ENCODE peak calls at places on chromosomes 3 and 15, in seven cellular contexts. B is cardiac fibroblast, H is A549, V is K562, K is mucosa of descending colon, Y is colonic mucosa, C is kidney. W is an unnamed sample.

GRCh38 chr3:59873576-59874230 is 823.9 kb upstream of the CFAP20DC start:
- DNase-seq in H (no peak), K (no peak), B (no peak), V (no peak), Y (no peak), C (no peak), W (no peak)

GRCh38 chr3:55718074-55718473 is 231.0 kb upstream of the WNT5A start:
- DNase-seq in Y (no peak), V (no peak), H (no peak), C (no peak), K (no peak), B (no peak), W (no peak)

GRCh38 chr3:147324356-147324755 is 82.0 kb downstream of the ZIC4 start:
- DNase-seq in B (no peak), V (no peak), H (no peak), K (no peak), Y (no peak), C (no peak), W (no peak)

GRCh38 chr3:45690331-45691035 is 1.3 kb downstream of the SACM1L start:
- DNase-seq in K (no peak), H (no peak), B (no peak), C (no peak), V (no peak), Y (no peak), W (no peak)

GRCh38 chr15:70535071-70535954 is 228.0 kb downstream of the UACA start:
- DNase-seq in V (no peak), B (no peak), H (no peak), Y (peak; percentile 12), C (no peak), K (peak; percentile 42), W (no peak)

GRCh38 chr3:84077479-84077878 is 881.3 kb upstream of the CADM2 start:
- DNase-seq in C (no peak), V (no peak), H (no peak), B (no peak), K (no peak), Y (no peak), W (peak; percentile 44)

GRCh38 chr15:62344806-62345539 is 179.9 kb upstream of the C2CD4B start:
- DNase-seq in B (peak; percentile 61), H (peak; percentile 88), K (peak; percentile 73), V (peak; percentile 63), Y (peak; percentile 82), C (no peak), W (peak; percentile 73)

GRCh38 chr3:59818033-59818936 is 768.5 kb upstream of the CFAP20DC start:
- DNase-seq in Y (peak; percentile 78), B (peak; percentile 97), K (peak; percentile 77), C (peak; percentile 82), H (peak; percentile 31), V (peak; percentile 42), W (peak; percentile 96)

GRCh38 chr3:196236169-196236568 is 19.8 kb downstream of the SLC51A start:
- DNase-seq in B (no peak), Y (no peak), V (no peak), C (no peak), H (no peak), K (no peak), W (no peak)

GRCh38 chr3:11588338-11588737 is 55.4 kb downstream of the VGLL4 start:
- DNase-seq in C (no peak), V (no peak), Y (no peak), H (no peak), K (no peak), B (no peak), W (no peak)

GRCh38 chr3:151067158-151067557 is 18.3 kb upstream of the MED12L start:
- DNase-seq in V (no peak), H (no peak), K (no peak), Y (no peak), C (no peak), B (no peak), W (no peak)

GRCh38 chr3:72232777-72233176 is 447.8 kb upstream of the PROK2 start:
- DNase-seq in K (no peak), H (no peak), C (no peak), Y (no peak), B (no peak), V (no peak), W (no peak)

GRCh38 chr15:45254405-45255293 is 2.6 kb downstream of the SLC28A2 start:
- DNase-seq in C (no peak), V (no peak), H (no peak), K (no peak), Y (peak; percentile 38), B (peak; percentile 35), W (peak; percentile 60)

GRCh38 chr15:45251888-45252287 is at the start of gene SLC28A2:
- DNase-seq in K (no peak), Y (peak; percentile 76), B (no peak), H (no peak), V (no peak), C (no peak), W (no peak)

GRCh38 chr15:45249125-45249780 is 2.8 kb upstream of the SLC28A2 start:
- DNase-seq in K (peak; percentile 41), Y (peak; percentile 83), C (no peak), H (no peak), B (no peak), V (no peak), W (no peak)

GRCh38 chr15:45253330-45253729 is 1.3 kb downstream of the SLC28A2 start:
- DNase-seq in V (no peak), H (no peak), B (no peak), K (no peak), Y (peak; percentile 53), C (no peak), W (no peak)
- TF ChIP-seq CTCF in V (no peak), H (no peak), B (no peak), K (no peak), Y (no peak), C (no peak), W (peak; percentile 24)

DNA sequence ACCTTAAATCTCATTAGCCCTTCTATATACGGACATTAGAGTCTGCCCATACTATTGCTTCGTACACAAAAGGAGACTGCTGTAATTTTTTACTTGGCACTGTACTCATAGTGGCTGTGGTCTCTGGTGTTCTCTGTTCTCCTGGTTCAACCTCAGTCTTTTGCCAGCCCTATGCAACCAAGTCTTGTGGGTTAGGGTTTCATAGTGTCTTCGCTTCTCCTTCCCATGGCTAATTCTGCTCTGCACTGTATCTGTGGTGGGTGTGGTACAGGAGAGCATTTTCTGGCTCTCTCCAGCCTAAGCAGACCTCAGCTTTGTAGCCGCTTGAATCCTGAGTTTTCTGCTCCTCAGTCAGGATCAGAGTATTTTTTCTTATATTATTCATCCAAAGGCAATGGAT is 981.2 kb downstream of the SQOR start:
- DNase-seq in B (no peak), K (no peak), V (no peak), C (no peak), Y (no peak), H (no peak), W (no peak)
- H3K4me3 ChIP-seq in B (no peak overlapping the region), K (no peak overlapping the region), V (no peak overlapping the region), C (no peak overlapping the region), Y (no peak overlapping the region), H (no peak overlapping the region), W (no peak overlapping the region)

GRCh38 chr3:109363634-109364033 is 26.3 kb upstream of the DPPA4 start:
- DNase-seq in K (no peak), C (no peak), H (no peak), V (no peak), Y (no peak), B (no peak), W (no peak)

GRCh38 chr3:109373933-109374332 is 36.6 kb upstream of the DPPA4 start:
- DNase-seq in Y (no peak), K (no peak), C (no peak), H (no peak), B (no peak), V (no peak), W (no peak)

GRCh38 chr3:109364088-109364487 is 26.7 kb upstream of the DPPA4 start:
- DNase-seq in C (no peak), Y (no peak), H (no peak), K (no peak), B (no peak), V (no peak), W (no peak)

GRCh38 chr3:109372639-109373038 is 35.3 kb upstream of the DPPA4 start:
- DNase-seq in V (no peak), C (no peak), B (no peak), Y (no peak), K (no peak), H (no peak), W (no peak)

DNA sequence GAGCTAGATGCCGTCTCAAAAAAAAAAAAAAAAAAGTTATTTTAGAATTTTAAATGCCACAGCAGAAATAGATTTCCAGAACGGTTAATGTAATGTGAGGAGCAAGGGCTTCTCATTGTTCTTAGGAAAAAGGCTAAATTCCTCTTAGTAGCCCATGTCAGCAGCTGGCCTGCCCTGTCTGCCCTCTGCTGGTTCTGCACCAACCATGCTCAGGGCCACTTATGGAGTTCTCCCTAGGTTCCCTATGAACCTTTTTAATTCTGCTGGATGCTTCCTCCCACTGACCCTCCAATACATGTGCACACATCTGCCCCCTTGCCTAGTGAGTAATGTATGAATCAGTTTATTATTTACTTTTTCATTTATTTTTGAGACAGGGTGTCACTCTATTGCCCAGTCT is 32.2 kb upstream of the DPPA4 start:
- DNase-seq in B (no peak), K (no peak), C (no peak), V (no peak), H (no peak), Y (no peak), W (no peak)
- TF ChIP-seq CTCF in B (no peak), K (no peak), C (peak; percentile 23), V (no peak), H (peak; percentile 19), Y (no peak), W (no peak)

GRCh38 chr15:67836477-67836876 is 3.4 kb downstream of the RNU6-1 start:
- DNase-seq in C (peak; percentile 71), V (peak; percentile 62), K (peak; percentile 62), H (peak; percentile 89), B (peak; percentile 62), Y (peak; percentile 52), W (peak; percentile 44)

GRCh38 chr15:67836134-67836455 is 3.8 kb downstream of the RNU6-1 start:
- DNase-seq in K (no peak), C (no peak), H (no peak), Y (no peak), B (no peak), V (no peak), W (no peak)

GRCh38 chr15:67834249-67834592 is 5.6 kb downstream of the RNU6-1 start:
- DNase-seq in Y (no peak), C (no peak), V (no peak), H (no peak), K (no peak), B (no peak), W (no peak)

GRCh38 chr15:67834593-67835348 is 5.1 kb downstream of the RNU6-1 start:
- DNase-seq in V (no peak), K (no peak), Y (no peak), H (no peak), B (no peak), C (peak; percentile 78), W (no peak)

DNA sequence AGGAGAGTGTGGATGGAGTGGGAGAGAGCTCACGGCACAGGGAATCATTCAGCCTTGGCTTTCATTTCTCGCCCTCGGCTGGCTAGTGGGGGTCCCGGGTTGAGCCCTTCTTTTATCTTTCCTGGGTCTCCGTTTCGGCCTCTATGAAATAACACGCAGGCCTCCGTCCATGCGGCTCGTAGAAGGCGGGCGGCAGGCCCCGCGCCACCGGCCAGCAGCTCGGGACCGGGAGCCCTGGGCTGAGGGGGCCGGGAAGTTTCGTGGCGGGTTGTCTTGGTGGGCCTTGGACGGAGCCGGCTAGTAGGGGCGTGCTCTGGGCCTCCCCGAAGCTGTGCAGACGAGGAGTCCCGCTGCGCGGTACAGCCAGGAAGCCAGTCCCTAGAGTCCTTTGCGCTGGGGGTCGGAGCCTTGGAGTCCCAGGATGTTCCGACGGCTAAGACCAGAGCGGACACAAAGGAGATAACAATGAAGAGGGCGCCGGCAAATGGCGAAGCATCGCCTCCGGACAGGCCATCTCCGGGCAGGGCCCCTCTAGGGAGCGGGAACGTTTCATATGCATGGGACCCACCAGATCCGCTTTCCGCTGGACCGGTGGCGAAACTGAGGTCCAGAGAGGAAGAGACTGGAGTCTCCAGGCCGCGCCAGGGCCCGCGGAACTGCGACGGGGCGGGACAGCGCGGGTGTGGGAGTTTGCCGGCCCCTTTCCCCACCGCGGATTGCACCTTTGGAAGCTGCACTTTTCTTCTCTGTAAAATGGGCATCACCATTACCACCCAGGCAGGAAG is 4.3 kb downstream of the RNU6-1 start:
- DNase-seq in C (peak; percentile 79), H (no peak), K (no peak), Y (no peak), V (no peak), B (no peak), W (no peak)
- H3K4me3 ChIP-seq in C (peak overlapping the region; percentile 59), H (no peak overlapping the region), K (no peak overlapping the region), Y (peak overlapping the region; percentile 32), V (no peak overlapping the region), B (peak overlapping the region; percentile 13), W (peak overlapping the region; percentile 41)

W was measured in epithelial cell of esophagus.